ENCODE peak calls at places on chromosomes 5 and 9, in seven cellular contexts. One of them, this sample, is unnamed.

GRCh38 chr9:134492721-134493470 is 148.7 kb upstream of the COL5A1 start:
- DNase-seq in HCEC 1CT: no peak
- DNase-seq in HFFc6: no peak
- DNase-seq in non-pigmented ciliary epithelial cell: no peak
- DNase-seq in stimulated activated CD8-positive, alpha-beta memory T cell treated with anti-CD3 and anti-CD28 coated beads, Interleukin-4, amount 100 ng/mL, for 24 hours: no peak
- DNase-seq in activated CD4-positive, alpha-beta T cell treated with anti-CD3 and anti-CD28 coated beads, Interleukin-2, amount 50 U/mL, for 1 hour: no peak
- DNase-seq in endothelial cell: no peak
- DNase-seq in this sample: no peak

GRCh38 chr5:57581772-57582171 is 99.2 kb upstream of the ACTBL2 start:
- DNase-seq in HCEC 1CT: no peak
- DNase-seq in HFFc6: no peak
- DNase-seq in non-pigmented ciliary epithelial cell: no peak
- DNase-seq in stimulated activated CD8-positive, alpha-beta memory T cell treated with anti-CD3 and anti-CD28 coated beads, Interleukin-4, amount 100 ng/mL, for 24 hours: no peak
- DNase-seq in activated CD4-positive, alpha-beta T cell treated with anti-CD3 and anti-CD28 coated beads, Interleukin-2, amount 50 U/mL, for 1 hour: no peak
- DNase-seq in endothelial cell: no peak
- DNase-seq in this sample: no peak

GRCh38 chr9:137138701-137139467 is at the start of gene GRIN1:
- DNase-seq in HCEC 1CT: no peak
- DNase-seq in HFFc6: no peak
- DNase-seq in non-pigmented ciliary epithelial cell: no peak
- DNase-seq in stimulated activated CD8-positive, alpha-beta memory T cell treated with anti-CD3 and anti-CD28 coated beads, Interleukin-4, amount 100 ng/mL, for 24 hours: no peak
- DNase-seq in activated CD4-positive, alpha-beta T cell treated with anti-CD3 and anti-CD28 coated beads, Interleukin-2, amount 50 U/mL, for 1 hour: peak
- DNase-seq in endothelial cell: peak
- DNase-seq in this sample: peak

GRCh38 chr9:12666813-12667212 is 26.4 kb upstream of the TYRP1 start:
- DNase-seq in HCEC 1CT: no peak
- DNase-seq in HFFc6: no peak
- DNase-seq in non-pigmented ciliary epithelial cell: no peak
- DNase-seq in stimulated activated CD8-positive, alpha-beta memory T cell treated with anti-CD3 and anti-CD28 coated beads, Interleukin-4, amount 100 ng/mL, for 24 hours: no peak
- DNase-seq in activated CD4-positive, alpha-beta T cell treated with anti-CD3 and anti-CD28 coated beads, Interleukin-2, amount 50 U/mL, for 1 hour: no peak
- DNase-seq in endothelial cell: no peak
- DNase-seq in this sample: no peak

GRCh38 chr5:34411470-34412346 is 244.4 kb upstream of the RAI14 start:
- DNase-seq in HCEC 1CT: peak
- DNase-seq in HFFc6: no peak
- DNase-seq in non-pigmented ciliary epithelial cell: no peak
- DNase-seq in stimulated activated CD8-positive, alpha-beta memory T cell treated with anti-CD3 and anti-CD28 coated beads, Interleukin-4, amount 100 ng/mL, for 24 hours: no peak
- DNase-seq in activated CD4-positive, alpha-beta T cell treated with anti-CD3 and anti-CD28 coated beads, Interleukin-2, amount 50 U/mL, for 1 hour: no peak
- DNase-seq in endothelial cell: no peak
- DNase-seq in this sample: no peak

GRCh38 chr5:124996023-124996763 is 249.8 kb upstream of the ZNF608 start:
- DNase-seq in HCEC 1CT: peak
- DNase-seq in HFFc6: no peak
- DNase-seq in non-pigmented ciliary epithelial cell: no peak
- DNase-seq in stimulated activated CD8-positive, alpha-beta memory T cell treated with anti-CD3 and anti-CD28 coated beads, Interleukin-4, amount 100 ng/mL, for 24 hours: no peak
- DNase-seq in activated CD4-positive, alpha-beta T cell treated with anti-CD3 and anti-CD28 coated beads, Interleukin-2, amount 50 U/mL, for 1 hour: no peak
- DNase-seq in endothelial cell: no peak
- DNase-seq in this sample: no peak

GRCh38 chr5:65482727-65483473 is 1.2 kb upstream of the ADAMTS6 start:
- DNase-seq in HCEC 1CT: peak
- DNase-seq in HFFc6: peak
- DNase-seq in non-pigmented ciliary epithelial cell: peak
- DNase-seq in stimulated activated CD8-positive, alpha-beta memory T cell treated with anti-CD3 and anti-CD28 coated beads, Interleukin-4, amount 100 ng/mL, for 24 hours: no peak
- DNase-seq in activated CD4-positive, alpha-beta T cell treated with anti-CD3 and anti-CD28 coated beads, Interleukin-2, amount 50 U/mL, for 1 hour: no peak
- DNase-seq in endothelial cell: peak
- DNase-seq in this sample: peak

GRCh38 chr5:103532116-103532734 is 30.4 kb downstream of the NUDT12 start:
- DNase-seq in HCEC 1CT: peak
- DNase-seq in HFFc6: no peak
- DNase-seq in non-pigmented ciliary epithelial cell: no peak
- DNase-seq in stimulated activated CD8-positive, alpha-beta memory T cell treated with anti-CD3 and anti-CD28 coated beads, Interleukin-4, amount 100 ng/mL, for 24 hours: no peak
- DNase-seq in activated CD4-positive, alpha-beta T cell treated with anti-CD3 and anti-CD28 coated beads, Interleukin-2, amount 50 U/mL, for 1 hour: no peak
- DNase-seq in endothelial cell: no peak
- DNase-seq in this sample: no peak

GRCh38 chr9:115845648-115846312 is 307.8 kb upstream of the PAPPA start:
- DNase-seq in HCEC 1CT: peak
- DNase-seq in HFFc6: peak
- DNase-seq in non-pigmented ciliary epithelial cell: peak
- DNase-seq in stimulated activated CD8-positive, alpha-beta memory T cell treated with anti-CD3 and anti-CD28 coated beads, Interleukin-4, amount 100 ng/mL, for 24 hours: no peak
- DNase-seq in activated CD4-positive, alpha-beta T cell treated with anti-CD3 and anti-CD28 coated beads, Interleukin-2, amount 50 U/mL, for 1 hour: no peak
- DNase-seq in endothelial cell: no peak
- DNase-seq in this sample: no peak

This sample was measured in SK-N-SH.